ENCODE peak calls at places on chromosomes 6 and 20, in nine cellular contexts. One of them, this sample, is unnamed.
A peak's percentile ranks its signal among the peaks of the same experiment; 100 is the strongest.

GRCh38 chr6:45625191-45625664 is 247.5 kb upstream of the SUPT3H start:
- DNase-seq in transverse colon: no peak
- DNase-seq in heart left ventricle: no peak
- DNase-seq in endothelial cell of umbilical vein: no peak
- DNase-seq in sigmoid colon: no peak
- DNase-seq in suprapubic skin: no peak
- DNase-seq in breast epithelium: no peak
- DNase-seq in prostate gland: no peak
- DNase-seq in tibial nerve: no peak
- DNase-seq in this sample: no peak

GRCh38 chr20:24289737-24290481 is 179.5 kb upstream of the SYNDIG1 start:
- DNase-seq in transverse colon: no peak
- DNase-seq in heart left ventricle: no peak
- DNase-seq in endothelial cell of umbilical vein: no peak
- DNase-seq in sigmoid colon: no peak
- DNase-seq in suprapubic skin: no peak
- DNase-seq in breast epithelium: no peak
- DNase-seq in prostate gland: no peak
- DNase-seq in tibial nerve: no peak
- DNase-seq in this sample: no peak

GRCh38 chr6:31441368-31442267 is 38.2 kb downstream of the MICA start:
- DNase-seq in transverse colon: peak; percentile 87
- DNase-seq in heart left ventricle: peak; percentile 81
- DNase-seq in endothelial cell of umbilical vein: peak; percentile 56
- DNase-seq in sigmoid colon: peak; percentile 91
- DNase-seq in suprapubic skin: peak; percentile 93
- DNase-seq in breast epithelium: peak; percentile 60
- DNase-seq in prostate gland: peak; percentile 72
- DNase-seq in tibial nerve: peak; percentile 82
- DNase-seq in this sample: peak; percentile 96

GRCh38 chr6:145895802-145896201 is 68.4 kb downstream of the SHPRH start:
- DNase-seq in transverse colon: no peak
- DNase-seq in heart left ventricle: no peak
- DNase-seq in endothelial cell of umbilical vein: peak; percentile 35
- DNase-seq in sigmoid colon: no peak
- DNase-seq in suprapubic skin: no peak
- DNase-seq in breast epithelium: no peak
- DNase-seq in prostate gland: no peak
- DNase-seq in tibial nerve: no peak
- DNase-seq in this sample: no peak

GRCh38 chr20:6956574-6956973 is 189.1 kb downstream of the BMP2 start:
- DNase-seq in transverse colon: no peak
- DNase-seq in heart left ventricle: no peak
- DNase-seq in endothelial cell of umbilical vein: peak; percentile 63
- DNase-seq in sigmoid colon: no peak
- DNase-seq in suprapubic skin: no peak
- DNase-seq in breast epithelium: no peak
- DNase-seq in prostate gland: no peak
- DNase-seq in tibial nerve: no peak
- DNase-seq in this sample: no peak

GRCh38 chr6:11496152-11497060 is 41.1 kb upstream of the TMEM170B start:
- DNase-seq in transverse colon: peak; percentile 74
- DNase-seq in heart left ventricle: peak; percentile 71
- DNase-seq in endothelial cell of umbilical vein: peak; percentile 92
- DNase-seq in sigmoid colon: peak; percentile 74
- DNase-seq in suprapubic skin: peak; percentile 71
- DNase-seq in breast epithelium: peak; percentile 44
- DNase-seq in prostate gland: peak; percentile 71
- DNase-seq in tibial nerve: peak; percentile 23
- DNase-seq in this sample: no peak

GRCh38 chr20:62248890-62249560 is 10.7 kb downstream of the OSBPL2 start:
- DNase-seq in transverse colon: no peak
- DNase-seq in heart left ventricle: no peak
- DNase-seq in endothelial cell of umbilical vein: no peak
- DNase-seq in sigmoid colon: no peak
- DNase-seq in suprapubic skin: no peak
- DNase-seq in breast epithelium: no peak
- DNase-seq in prostate gland: no peak
- DNase-seq in tibial nerve: no peak
- DNase-seq in this sample: no peak

GRCh38 chr6:139112561-139112960 is 22.3 kb upstream of the HECA start:
- DNase-seq in transverse colon: no peak
- DNase-seq in heart left ventricle: no peak
- DNase-seq in endothelial cell of umbilical vein: no peak
- DNase-seq in sigmoid colon: no peak
- DNase-seq in suprapubic skin: no peak
- DNase-seq in breast epithelium: no peak
- DNase-seq in prostate gland: no peak
- DNase-seq in tibial nerve: no peak
- DNase-seq in this sample: no peak

GRCh38 chr6:39330057-39330456 is 7.6 kb upstream of the KCNK16 start:
- DNase-seq in transverse colon: no peak
- DNase-seq in heart left ventricle: no peak
- DNase-seq in endothelial cell of umbilical vein: no peak
- DNase-seq in sigmoid colon: no peak
- DNase-seq in suprapubic skin: no peak
- DNase-seq in breast epithelium: no peak
- DNase-seq in prostate gland: no peak
- DNase-seq in tibial nerve: no peak
- DNase-seq in this sample: no peak

GRCh38 chr6:5305968-5306626 is 44.8 kb downstream of the FARS2 start:
- DNase-seq in transverse colon: no peak
- DNase-seq in heart left ventricle: no peak
- DNase-seq in endothelial cell of umbilical vein: no peak
- DNase-seq in sigmoid colon: no peak
- DNase-seq in suprapubic skin: no peak
- DNase-seq in breast epithelium: no peak
- DNase-seq in prostate gland: no peak
- DNase-seq in tibial nerve: no peak
- DNase-seq in this sample: no peak

GRCh38 chr6:168533428-168533827 is 92.4 kb downstream of the SMOC2 start:
- DNase-seq in transverse colon: no peak
- DNase-seq in heart left ventricle: no peak
- DNase-seq in endothelial cell of umbilical vein: peak; percentile 13
- DNase-seq in sigmoid colon: no peak
- DNase-seq in suprapubic skin: no peak
- DNase-seq in breast epithelium: no peak
- DNase-seq in prostate gland: no peak
- DNase-seq in tibial nerve: no peak
- DNase-seq in this sample: no peak

GRCh38 chr6:14807971-14808370 is 437.9 kb upstream of the JARID2 start:
- DNase-seq in transverse colon: no peak
- DNase-seq in heart left ventricle: no peak
- DNase-seq in endothelial cell of umbilical vein: no peak
- DNase-seq in sigmoid colon: no peak
- DNase-seq in suprapubic skin: no peak
- DNase-seq in breast epithelium: no peak
- DNase-seq in prostate gland: no peak
- DNase-seq in tibial nerve: no peak
- DNase-seq in this sample: no peak

GRCh38 chr20:20317195-20318113 is 50.5 kb upstream of the INSM1 start:
- DNase-seq in transverse colon: peak; percentile 18
- DNase-seq in heart left ventricle: no peak
- DNase-seq in endothelial cell of umbilical vein: no peak
- DNase-seq in sigmoid colon: no peak
- DNase-seq in suprapubic skin: no peak
- DNase-seq in breast epithelium: no peak
- DNase-seq in prostate gland: no peak
- DNase-seq in tibial nerve: no peak
- DNase-seq in this sample: no peak

GRCh38 chr6:6875818-6876470 is 231.8 kb upstream of the RREB1 start:
- DNase-seq in transverse colon: no peak
- DNase-seq in heart left ventricle: no peak
- DNase-seq in endothelial cell of umbilical vein: no peak
- DNase-seq in sigmoid colon: no peak
- DNase-seq in suprapubic skin: no peak
- DNase-seq in breast epithelium: no peak
- DNase-seq in prostate gland: no peak
- DNase-seq in tibial nerve: no peak
- DNase-seq in this sample: no peak

GRCh38 chr20:58579819-58580492 is 64.8 kb upstream of the APCDD1L start:
- DNase-seq in transverse colon: no peak
- DNase-seq in heart left ventricle: no peak
- DNase-seq in endothelial cell of umbilical vein: no peak
- DNase-seq in sigmoid colon: peak; percentile 33
- DNase-seq in suprapubic skin: peak; percentile 35
- DNase-seq in breast epithelium: no peak
- DNase-seq in prostate gland: no peak
- DNase-seq in tibial nerve: no peak
- DNase-seq in this sample: no peak

GRCh38 chr6:46366190-46366900 is 124.9 kb downstream of the RCAN2 start:
- DNase-seq in transverse colon: no peak
- DNase-seq in heart left ventricle: no peak
- DNase-seq in endothelial cell of umbilical vein: no peak
- DNase-seq in sigmoid colon: no peak
- DNase-seq in suprapubic skin: no peak
- DNase-seq in breast epithelium: no peak
- DNase-seq in prostate gland: no peak
- DNase-seq in tibial nerve: no peak
- DNase-seq in this sample: no peak

GRCh38 chr6:7467007-7467897 is 74.2 kb upstream of the DSP start:
- DNase-seq in transverse colon: peak; percentile 54
- DNase-seq in heart left ventricle: no peak
- DNase-seq in endothelial cell of umbilical vein: no peak
- DNase-seq in sigmoid colon: no peak
- DNase-seq in suprapubic skin: no peak
- DNase-seq in breast epithelium: no peak
- DNase-seq in prostate gland: no peak
- DNase-seq in tibial nerve: no peak
- DNase-seq in this sample: no peak

GRCh38 chr6:118298476-118298875 is 249.6 kb upstream of the PLN start:
- DNase-seq in transverse colon: no peak
- DNase-seq in heart left ventricle: no peak
- DNase-seq in endothelial cell of umbilical vein: no peak
- DNase-seq in sigmoid colon: no peak
- DNase-seq in suprapubic skin: no peak
- DNase-seq in breast epithelium: no peak
- DNase-seq in prostate gland: no peak
- DNase-seq in tibial nerve: no peak
- DNase-seq in this sample: no peak

GRCh38 chr20:52190437-52191131 is 995 bp downstream of the ZFP64 start:
- DNase-seq in transverse colon: peak; percentile 68
- DNase-seq in heart left ventricle: peak; percentile 29
- DNase-seq in endothelial cell of umbilical vein: peak; percentile 32
- DNase-seq in sigmoid colon: no peak
- DNase-seq in suprapubic skin: no peak
- DNase-seq in breast epithelium: no peak
- DNase-seq in prostate gland: peak; percentile 19
- DNase-seq in tibial nerve: no peak
- DNase-seq in this sample: no peak

GRCh38 chr6:11083491-11083890 is 10.1 kb upstream of the SMIM13 start:
- DNase-seq in transverse colon: no peak
- DNase-seq in heart left ventricle: no peak
- DNase-seq in endothelial cell of umbilical vein: no peak
- DNase-seq in sigmoid colon: no peak
- DNase-seq in suprapubic skin: no peak
- DNase-seq in breast epithelium: no peak
- DNase-seq in prostate gland: no peak
- DNase-seq in tibial nerve: no peak
- DNase-seq in this sample: no peak

GRCh38 chr6:20487669-20488375 is 46.4 kb upstream of the CDKAL1 start:
- DNase-seq in transverse colon: no peak
- DNase-seq in heart left ventricle: no peak
- DNase-seq in endothelial cell of umbilical vein: no peak
- DNase-seq in sigmoid colon: no peak
- DNase-seq in suprapubic skin: no peak
- DNase-seq in breast epithelium: no peak
- DNase-seq in prostate gland: no peak
- DNase-seq in tibial nerve: no peak
- DNase-seq in this sample: no peak

GRCh38 chr6:3825331-3825831 is 23.8 kb upstream of the FAM50B start:
- DNase-seq in transverse colon: no peak
- DNase-seq in heart left ventricle: peak; percentile 53
- DNase-seq in endothelial cell of umbilical vein: peak; percentile 93
- DNase-seq in sigmoid colon: peak; percentile 77
- DNase-seq in suprapubic skin: peak; percentile 83
- DNase-seq in breast epithelium: peak; percentile 72
- DNase-seq in prostate gland: peak; percentile 65
- DNase-seq in tibial nerve: no peak
- DNase-seq in this sample: no peak

GRCh38 chr6:71284785-71285184 is 3.8 kb upstream of the OGFRL1 start:
- DNase-seq in transverse colon: no peak
- DNase-seq in heart left ventricle: no peak
- DNase-seq in endothelial cell of umbilical vein: no peak
- DNase-seq in sigmoid colon: no peak
- DNase-seq in suprapubic skin: no peak
- DNase-seq in breast epithelium: peak; percentile 87
- DNase-seq in prostate gland: peak; percentile 67
- DNase-seq in tibial nerve: no peak
- DNase-seq in this sample: no peak
- H3K4me1 ChIP-seq in transverse colon: peaks cover 21% of the 10 kb centered on the region
- H3K4me1 ChIP-seq in heart left ventricle: no peaks in the 10 kb centered on the region
- H3K4me1 ChIP-seq in endothelial cell of umbilical vein: peaks cover 9% of the 10 kb centered on the region
- H3K4me1 ChIP-seq in sigmoid colon: peaks cover 12% of the 10 kb centered on the region
- H3K4me1 ChIP-seq in suprapubic skin: peaks cover 45% of the 10 kb centered on the region
- H3K4me1 ChIP-seq in breast epithelium: no peaks in the 10 kb centered on the region
- H3K4me1 ChIP-seq in prostate gland: no peaks in the 10 kb centered on the region
- H3K4me1 ChIP-seq in tibial nerve: peaks cover 5% of the 10 kb centered on the region
- H3K4me1 ChIP-seq in this sample: peaks cover 11% of the 10 kb centered on the region

GRCh38 chr6:106509420-106510089 is 119.7 kb downstream of the RTN4IP1 start:
- DNase-seq in transverse colon: no peak
- DNase-seq in heart left ventricle: no peak
- DNase-seq in endothelial cell of umbilical vein: no peak
- DNase-seq in sigmoid colon: peak; percentile 63
- DNase-seq in suprapubic skin: no peak
- DNase-seq in breast epithelium: no peak
- DNase-seq in prostate gland: no peak
- DNase-seq in tibial nerve: no peak
- DNase-seq in this sample: peak; percentile 83
- H3K4me3 ChIP-seq in transverse colon: peak overlapping the region; percentile 69
- H3K4me3 ChIP-seq in heart left ventricle: peak overlapping the region; percentile 84
- H3K4me3 ChIP-seq in endothelial cell of umbilical vein: peak overlapping the region; percentile 14
- H3K4me3 ChIP-seq in sigmoid colon: peak overlapping the region; percentile 20
- H3K4me3 ChIP-seq in suprapubic skin: peak overlapping the region; percentile 96
- H3K4me3 ChIP-seq in breast epithelium: peak overlapping the region; percentile 70
- H3K4me3 ChIP-seq in prostate gland: peak overlapping the region; percentile 31
- H3K4me3 ChIP-seq in tibial nerve: no peak overlapping the region
- H3K4me3 ChIP-seq in this sample: no peak overlapping the region

GRCh38 chr6:74604279-74604678 is 601.6 kb downstream of the COL12A1 start:
- DNase-seq in transverse colon: no peak
- DNase-seq in heart left ventricle: no peak
- DNase-seq in endothelial cell of umbilical vein: no peak
- DNase-seq in sigmoid colon: no peak
- DNase-seq in suprapubic skin: no peak
- DNase-seq in breast epithelium: no peak
- DNase-seq in prostate gland: no peak
- DNase-seq in tibial nerve: no peak
- DNase-seq in this sample: no peak
- TF ChIP-seq POLR2A in transverse colon: no peak
- TF ChIP-seq POLR2A in heart left ventricle: no peak
- TF ChIP-seq POLR2A in endothelial cell of umbilical vein: no peak
- TF ChIP-seq POLR2A in sigmoid colon: no peak
- TF ChIP-seq POLR2A in suprapubic skin: no peak
- TF ChIP-seq POLR2A in breast epithelium: no peak
- TF ChIP-seq POLR2A in prostate gland: no peak
- TF ChIP-seq POLR2A in tibial nerve: no peak
- TF ChIP-seq POLR2A in this sample: no peak

DNA sequence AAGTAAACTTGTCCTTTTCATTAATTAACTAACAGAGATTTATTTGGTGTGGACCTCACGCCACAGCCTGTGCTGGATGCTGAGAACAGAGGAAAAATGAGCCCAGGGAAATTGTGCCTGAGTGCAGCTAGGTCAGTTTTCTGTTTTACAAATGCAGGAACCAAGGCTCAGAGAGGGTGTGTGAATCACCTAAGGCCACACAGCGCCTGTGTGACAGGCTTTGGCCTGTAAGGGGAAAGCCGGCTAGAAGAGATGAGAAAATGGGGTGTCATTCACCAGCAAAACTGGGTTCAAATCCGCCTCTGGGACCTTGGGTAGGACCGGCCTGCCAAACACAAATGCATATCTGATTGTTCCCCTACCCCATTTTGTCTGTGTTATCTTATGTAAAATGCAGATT is 52.7 kb downstream of the RBM38 start:
- DNase-seq in transverse colon: no peak
- DNase-seq in heart left ventricle: no peak
- DNase-seq in endothelial cell of umbilical vein: no peak
- DNase-seq in sigmoid colon: no peak
- DNase-seq in suprapubic skin: no peak
- DNase-seq in breast epithelium: no peak
- DNase-seq in prostate gland: no peak
- DNase-seq in tibial nerve: no peak
- DNase-seq in this sample: no peak
- H3K4me1 ChIP-seq in transverse colon: peaks cover 29% of the 10 kb centered on the region
- H3K4me1 ChIP-seq in heart left ventricle: peaks cover 17% of the 10 kb centered on the region
- H3K4me1 ChIP-seq in endothelial cell of umbilical vein: no peaks in the 10 kb centered on the region
- H3K4me1 ChIP-seq in sigmoid colon: peaks cover 71% of the 10 kb centered on the region
- H3K4me1 ChIP-seq in suprapubic skin: peaks cover 28% of the 10 kb centered on the region
- H3K4me1 ChIP-seq in breast epithelium: no peaks in the 10 kb centered on the region
- H3K4me1 ChIP-seq in prostate gland: peaks cover 7% of the 10 kb centered on the region
- H3K4me1 ChIP-seq in tibial nerve: peaks cover 14% of the 10 kb centered on the region
- H3K4me1 ChIP-seq in this sample: peaks cover 40% of the 10 kb centered on the region

This sample was measured in spleen.